ENCODE peak calls at places on chromosomes 11 and 22, in eight cellular contexts. One of them, this sample, is unnamed.

GRCh38 chr11:109946322-109946846 is 146.8 kb upstream of the ZC3H12C start:
- DNase-seq in A549: peak; percentile 64
- DNase-seq in Peyer's patch: peak; percentile 75
- DNase-seq in adrenal gland: peak; percentile 95
- DNase-seq in transverse colon: peak; percentile 88
- DNase-seq in stomach: peak; percentile 84
- DNase-seq in HCT116: peak; percentile 91
- DNase-seq in heart left ventricle: peak; percentile 90
- DNase-seq in this sample: peak; percentile 14

GRCh38 chr11:115316682-115317081 is 187.5 kb downstream of the CADM1 start:
- DNase-seq in A549: no peak
- DNase-seq in Peyer's patch: no peak
- DNase-seq in adrenal gland: no peak
- DNase-seq in transverse colon: no peak
- DNase-seq in stomach: no peak
- DNase-seq in HCT116: no peak
- DNase-seq in heart left ventricle: no peak
- DNase-seq in this sample: no peak

GRCh38 chr22:29988719-29989118 is 91.5 kb upstream of the HORMAD2 start:
- DNase-seq in A549: no peak
- DNase-seq in Peyer's patch: no peak
- DNase-seq in adrenal gland: no peak
- DNase-seq in transverse colon: no peak
- DNase-seq in stomach: no peak
- DNase-seq in HCT116: no peak
- DNase-seq in heart left ventricle: no peak
- DNase-seq in this sample: no peak

GRCh38 chr11:126989942-126990715 is 10.4 kb downstream of the KIRREL3 start:
- DNase-seq in A549: peak; percentile 70
- DNase-seq in Peyer's patch: peak; percentile 78
- DNase-seq in adrenal gland: peak; percentile 75
- DNase-seq in transverse colon: peak; percentile 66
- DNase-seq in stomach: peak; percentile 72
- DNase-seq in HCT116: peak; percentile 18
- DNase-seq in heart left ventricle: peak; percentile 74
- DNase-seq in this sample: no peak

GRCh38 chr11:35623708-35624168 is 5.5 kb downstream of the FJX1 start:
- DNase-seq in A549: no peak
- DNase-seq in Peyer's patch: no peak
- DNase-seq in adrenal gland: no peak
- DNase-seq in transverse colon: no peak
- DNase-seq in stomach: no peak
- DNase-seq in HCT116: no peak
- DNase-seq in heart left ventricle: no peak
- DNase-seq in this sample: no peak

GRCh38 chr22:37999640-38000272 is 15.4 kb upstream of the SOX10 start:
- DNase-seq in A549: peak; percentile 27
- DNase-seq in Peyer's patch: no peak
- DNase-seq in adrenal gland: peak; percentile 35
- DNase-seq in transverse colon: no peak
- DNase-seq in stomach: no peak
- DNase-seq in HCT116: peak; percentile 75
- DNase-seq in heart left ventricle: no peak
- DNase-seq in this sample: no peak

GRCh38 chr11:45606514-45607024 is 58.9 kb downstream of the CHST1 start:
- DNase-seq in A549: no peak
- DNase-seq in Peyer's patch: no peak
- DNase-seq in adrenal gland: no peak
- DNase-seq in transverse colon: no peak
- DNase-seq in stomach: no peak
- DNase-seq in HCT116: no peak
- DNase-seq in heart left ventricle: no peak
- DNase-seq in this sample: no peak

GRCh38 chr11:62958547-62959071 is 26.2 kb downstream of the SLC22A6 start:
- DNase-seq in A549: no peak
- DNase-seq in Peyer's patch: no peak
- DNase-seq in adrenal gland: peak; percentile 32
- DNase-seq in transverse colon: peak; percentile 30
- DNase-seq in stomach: no peak
- DNase-seq in HCT116: no peak
- DNase-seq in heart left ventricle: peak; percentile 40
- DNase-seq in this sample: no peak

GRCh38 chr11:103035656-103036434 is 56.1 kb downstream of the DCUN1D5 start:
- DNase-seq in A549: peak; percentile 11
- DNase-seq in Peyer's patch: no peak
- DNase-seq in adrenal gland: peak; percentile 63
- DNase-seq in transverse colon: no peak
- DNase-seq in stomach: no peak
- DNase-seq in HCT116: peak; percentile 84
- DNase-seq in heart left ventricle: no peak
- DNase-seq in this sample: no peak

GRCh38 chr22:47409501-47410275 is 647.2 kb downstream of the TBC1D22A start:
- DNase-seq in A549: no peak
- DNase-seq in Peyer's patch: no peak
- DNase-seq in adrenal gland: no peak
- DNase-seq in transverse colon: no peak
- DNase-seq in stomach: no peak
- DNase-seq in HCT116: no peak
- DNase-seq in heart left ventricle: no peak
- DNase-seq in this sample: no peak

DNA sequence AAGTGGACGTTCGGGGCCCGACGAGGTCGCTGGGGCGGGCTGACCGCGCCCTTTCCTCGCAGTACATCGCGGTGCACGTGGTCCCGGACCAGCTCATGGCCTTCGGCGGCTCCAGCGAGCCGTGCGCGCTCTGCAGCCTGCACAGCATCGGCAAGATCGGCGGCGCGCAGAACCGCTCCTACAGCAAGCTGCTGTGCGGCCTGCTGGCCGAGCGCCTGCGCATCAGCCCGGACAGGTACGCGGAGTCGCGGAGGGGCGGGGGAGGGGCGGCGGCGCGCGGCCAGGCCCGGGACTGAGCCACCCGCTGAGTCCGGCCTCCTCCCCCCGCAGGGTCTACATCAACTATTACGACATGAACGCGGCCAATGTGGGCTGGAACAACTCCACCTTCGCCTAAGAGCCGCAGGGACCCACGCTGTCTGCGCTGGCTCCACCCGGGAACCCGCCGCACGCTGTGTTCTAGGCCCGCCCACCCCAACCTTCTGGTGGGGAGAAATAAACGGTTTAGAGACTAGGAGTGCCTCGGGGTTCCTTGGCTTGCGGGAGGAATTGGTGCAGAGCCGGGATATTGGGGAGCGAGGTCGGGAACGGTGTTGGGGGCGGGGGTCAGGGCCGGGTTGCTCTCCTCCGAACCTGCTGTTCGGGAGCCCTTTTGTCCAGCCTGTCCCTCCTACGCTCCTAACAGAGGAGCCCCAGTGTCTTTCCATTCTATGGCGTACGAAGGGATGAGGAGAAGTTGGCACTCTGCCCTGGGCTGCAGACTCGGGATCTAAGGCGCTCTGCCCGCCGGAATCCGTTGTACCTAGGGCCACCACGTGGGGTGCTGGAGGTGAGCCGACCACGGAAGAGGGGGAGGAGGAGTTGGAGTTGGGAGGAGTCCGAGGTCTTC is 771 bp downstream of the MIF start:
- DNase-seq in A549: peak; percentile 72
- DNase-seq in Peyer's patch: peak; percentile 84
- DNase-seq in adrenal gland: peak; percentile 88
- DNase-seq in transverse colon: peak; percentile 86
- DNase-seq in stomach: peak; percentile 80
- DNase-seq in HCT116: peak; percentile 76
- DNase-seq in heart left ventricle: peak; percentile 77
- DNase-seq in this sample: peak; percentile 14
- TF ChIP-seq CTCF in A549: no peak
- TF ChIP-seq CTCF in Peyer's patch: no peak
- TF ChIP-seq CTCF in adrenal gland: peak; percentile 26
- TF ChIP-seq CTCF in transverse colon: peak; percentile 51
- TF ChIP-seq CTCF in stomach: no peak
- TF ChIP-seq CTCF in HCT116: peak; percentile 47
- TF ChIP-seq CTCF in heart left ventricle: no peak
- TF ChIP-seq CTCF in this sample: peak; percentile 46

GRCh38 chr11:83168756-83169155 is 11.8 kb downstream of the PCF11 start:
- DNase-seq in A549: no peak
- DNase-seq in Peyer's patch: no peak
- DNase-seq in adrenal gland: no peak
- DNase-seq in transverse colon: no peak
- DNase-seq in stomach: no peak
- DNase-seq in HCT116: no peak
- DNase-seq in heart left ventricle: no peak
- DNase-seq in this sample: no peak

GRCh38 chr11:83172551-83172950 is 15.6 kb downstream of the PCF11 start:
- DNase-seq in A549: no peak
- DNase-seq in Peyer's patch: no peak
- DNase-seq in adrenal gland: no peak
- DNase-seq in transverse colon: no peak
- DNase-seq in stomach: no peak
- DNase-seq in HCT116: no peak
- DNase-seq in heart left ventricle: no peak
- DNase-seq in this sample: no peak

GRCh38 chr11:83175815-83176214 is 17.7 kb upstream of the ANKRD42 start:
- DNase-seq in A549: no peak
- DNase-seq in Peyer's patch: no peak
- DNase-seq in adrenal gland: no peak
- DNase-seq in transverse colon: no peak
- DNase-seq in stomach: no peak
- DNase-seq in HCT116: no peak
- DNase-seq in heart left ventricle: no peak
- DNase-seq in this sample: no peak

DNA sequence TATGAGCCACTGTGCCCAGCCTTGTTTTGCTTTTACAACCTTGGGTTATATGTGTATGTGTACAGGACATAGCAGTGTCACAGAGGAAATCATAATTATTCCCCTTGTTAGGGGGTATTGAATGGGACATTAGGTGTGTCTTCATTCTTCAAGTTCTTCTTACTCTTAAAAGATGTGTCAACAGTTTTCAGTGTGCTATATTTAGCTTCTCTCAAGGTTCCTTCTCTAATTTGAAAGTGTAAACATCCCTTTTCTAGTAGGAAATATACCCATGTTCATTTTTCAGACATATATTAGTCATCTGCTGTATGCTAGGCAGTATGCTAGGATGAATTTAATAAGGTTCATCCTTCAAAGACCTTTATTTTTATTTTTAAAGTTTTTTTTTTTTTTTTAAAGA is 17.1 kb downstream of the PCF11 start:
- DNase-seq in A549: no peak
- DNase-seq in Peyer's patch: no peak
- DNase-seq in adrenal gland: no peak
- DNase-seq in transverse colon: no peak
- DNase-seq in stomach: no peak
- DNase-seq in HCT116: no peak
- DNase-seq in heart left ventricle: no peak
- DNase-seq in this sample: no peak
- H3K4me3 ChIP-seq in A549: no peak overlapping the region
- H3K4me3 ChIP-seq in Peyer's patch: no peak overlapping the region
- H3K4me3 ChIP-seq in adrenal gland: no peak overlapping the region
- H3K4me3 ChIP-seq in transverse colon: no peak overlapping the region
- H3K4me3 ChIP-seq in stomach: no peak overlapping the region
- H3K4me3 ChIP-seq in HCT116: no peak overlapping the region
- H3K4me3 ChIP-seq in heart left ventricle: no peak overlapping the region
- H3K4me3 ChIP-seq in this sample: no peak overlapping the region

GRCh38 chr11:47216141-47216798 is 1.5 kb downstream of the DDB2 start:
- DNase-seq in A549: peak; percentile 62
- DNase-seq in Peyer's patch: peak; percentile 57
- DNase-seq in adrenal gland: peak; percentile 79
- DNase-seq in transverse colon: peak; percentile 68
- DNase-seq in stomach: peak; percentile 69
- DNase-seq in HCT116: peak; percentile 45
- DNase-seq in heart left ventricle: peak; percentile 35
- DNase-seq in this sample: no peak
- TF ChIP-seq POLR2A in A549: no peak
- TF ChIP-seq POLR2A in Peyer's patch: no peak
- TF ChIP-seq POLR2A in adrenal gland: no peak
- TF ChIP-seq POLR2A in transverse colon: no peak
- TF ChIP-seq POLR2A in stomach: no peak
- TF ChIP-seq POLR2A in HCT116: no peak
- TF ChIP-seq POLR2A in heart left ventricle: no peak
- TF ChIP-seq POLR2A in this sample: no peak

DNA sequence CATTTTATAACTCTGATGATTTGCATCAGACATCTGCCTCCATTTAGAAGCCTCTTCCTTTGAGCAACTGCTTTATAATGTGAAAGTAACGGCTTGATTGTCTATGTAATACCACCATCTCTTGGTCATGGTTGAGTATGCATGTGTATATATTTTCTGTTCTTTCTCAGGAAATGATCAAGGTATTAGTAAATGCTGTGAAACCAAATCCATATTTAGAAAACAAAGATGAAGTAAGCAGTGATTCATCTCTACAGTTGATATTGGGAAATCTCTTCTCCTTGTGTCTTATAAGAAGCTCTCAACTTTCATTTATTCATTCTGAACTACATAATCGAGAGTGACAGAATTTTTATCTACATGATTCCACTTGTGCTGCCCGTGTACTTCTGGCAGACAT is 104.6 kb upstream of the ANO3 start:
- DNase-seq in A549: peak; percentile 2
- DNase-seq in Peyer's patch: no peak
- DNase-seq in adrenal gland: no peak
- DNase-seq in transverse colon: no peak
- DNase-seq in stomach: no peak
- DNase-seq in HCT116: no peak
- DNase-seq in heart left ventricle: no peak
- DNase-seq in this sample: no peak
- TF ChIP-seq CTCF in A549: peak; percentile 61
- TF ChIP-seq CTCF in Peyer's patch: no peak
- TF ChIP-seq CTCF in adrenal gland: peak; percentile 56
- TF ChIP-seq CTCF in transverse colon: no peak
- TF ChIP-seq CTCF in stomach: peak; percentile 19
- TF ChIP-seq CTCF in HCT116: no peak
- TF ChIP-seq CTCF in heart left ventricle: peak; percentile 47
- TF ChIP-seq CTCF in this sample: peak; percentile 31

DNA sequence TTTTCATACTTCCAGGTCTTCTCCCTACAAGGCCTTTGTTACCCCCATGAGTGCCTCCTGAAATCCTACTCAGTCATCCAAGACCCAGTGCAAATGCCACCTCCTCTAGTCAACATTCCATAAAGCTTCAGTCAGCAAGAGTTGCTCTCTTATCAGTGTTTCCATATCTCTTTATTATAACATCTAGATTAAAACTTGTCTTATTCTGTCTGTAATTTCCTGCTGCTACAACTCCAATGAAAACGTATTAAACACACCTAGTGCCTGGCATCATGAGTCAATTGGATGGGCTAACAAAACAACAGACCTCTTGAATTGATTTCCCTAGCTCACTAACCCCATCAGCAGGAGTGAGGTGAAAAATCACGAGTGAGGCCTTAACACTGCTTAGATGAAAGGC is 370.8 kb upstream of the CCDC90B start:
- DNase-seq in A549: no peak
- DNase-seq in Peyer's patch: no peak
- DNase-seq in adrenal gland: no peak
- DNase-seq in transverse colon: no peak
- DNase-seq in stomach: no peak
- DNase-seq in HCT116: no peak
- DNase-seq in heart left ventricle: no peak
- DNase-seq in this sample: no peak
- H3K4me3 ChIP-seq in A549: no peak overlapping the region
- H3K4me3 ChIP-seq in Peyer's patch: no peak overlapping the region
- H3K4me3 ChIP-seq in adrenal gland: no peak overlapping the region
- H3K4me3 ChIP-seq in transverse colon: no peak overlapping the region
- H3K4me3 ChIP-seq in stomach: no peak overlapping the region
- H3K4me3 ChIP-seq in HCT116: no peak overlapping the region
- H3K4me3 ChIP-seq in heart left ventricle: no peak overlapping the region
- H3K4me3 ChIP-seq in this sample: no peak overlapping the region

GRCh38 chr22:50188356-50188755 is 2.6 kb downstream of the TRABD start:
- DNase-seq in A549: no peak
- DNase-seq in Peyer's patch: no peak
- DNase-seq in adrenal gland: no peak
- DNase-seq in transverse colon: no peak
- DNase-seq in stomach: no peak
- DNase-seq in HCT116: no peak
- DNase-seq in heart left ventricle: peak; percentile 21
- DNase-seq in this sample: no peak
- TF ChIP-seq POLR2A in A549: no peak
- TF ChIP-seq POLR2A in Peyer's patch: no peak
- TF ChIP-seq POLR2A in adrenal gland: no peak
- TF ChIP-seq POLR2A in transverse colon: no peak
- TF ChIP-seq POLR2A in stomach: no peak
- TF ChIP-seq POLR2A in HCT116: no peak
- TF ChIP-seq POLR2A in heart left ventricle: no peak
- TF ChIP-seq POLR2A in this sample: no peak